ENCODE peak calls at places on chromosomes 5 and 9, in four cellular contexts. One of them, this sample, is unnamed.

GRCh38 chr9:4923580-4924544 is 61.2 kb upstream of the JAK2 start:
- DNase-seq in OCI-LY7: peak; percentile 55
- DNase-seq in IMR-90: peak; percentile 44
- DNase-seq in HCT116: no peak
- DNase-seq in this sample: peak; percentile 56

GRCh38 chr5:68419101-68419636 is 203.6 kb downstream of the PIK3R1 start:
- DNase-seq in OCI-LY7: no peak
- DNase-seq in IMR-90: no peak
- DNase-seq in HCT116: no peak
- DNase-seq in this sample: no peak

GRCh38 chr9:113205449-113206247 is 15.4 kb downstream of the FKBP15 start:
- DNase-seq in OCI-LY7: no peak
- DNase-seq in IMR-90: no peak
- DNase-seq in HCT116: no peak
- DNase-seq in this sample: no peak

GRCh38 chr9:87590996-87591395 is 93.3 kb downstream of the DAPK1 start:
- DNase-seq in OCI-LY7: no peak
- DNase-seq in IMR-90: no peak
- DNase-seq in HCT116: no peak
- DNase-seq in this sample: no peak

GRCh38 chr9:214488-215448 is at the start of gene DOCK8:
- DNase-seq in OCI-LY7: peak; percentile 84
- DNase-seq in IMR-90: no peak
- DNase-seq in HCT116: peak; percentile 35
- DNase-seq in this sample: peak; percentile 24

GRCh38 chr9:23088932-23089364 is 642.3 kb downstream of the DMRTA1 start:
- DNase-seq in OCI-LY7: peak; percentile 1
- DNase-seq in IMR-90: no peak
- DNase-seq in HCT116: no peak
- DNase-seq in this sample: peak; percentile 26

GRCh38 chr9:125262217-125262991 is 778 bp downstream of the GAPVD1 start:
- DNase-seq in OCI-LY7: peak; percentile 21
- DNase-seq in IMR-90: no peak
- DNase-seq in HCT116: no peak
- DNase-seq in this sample: no peak

GRCh38 chr9:137150485-137151060 is 11.6 kb downstream of the GRIN1 start:
- DNase-seq in OCI-LY7: peak; percentile 95
- DNase-seq in IMR-90: no peak
- DNase-seq in HCT116: peak; percentile 81
- DNase-seq in this sample: no peak

GRCh38 chr5:132063090-132063911 is 2.8 kb downstream of the IL3 start:
- DNase-seq in OCI-LY7: peak; percentile 75
- DNase-seq in IMR-90: peak; percentile 64
- DNase-seq in HCT116: peak; percentile 50
- DNase-seq in this sample: peak; percentile 48

GRCh38 chr9:135087489-135087791 is at the start of gene OLFM1:
- DNase-seq in OCI-LY7: no peak
- DNase-seq in IMR-90: peak; percentile 46
- DNase-seq in HCT116: peak; percentile 38
- DNase-seq in this sample: peak; percentile 46

GRCh38 chr5:116564322-116564721 is 10.3 kb downstream of the SEMA6A start:
- DNase-seq in OCI-LY7: no peak
- DNase-seq in IMR-90: no peak
- DNase-seq in HCT116: no peak
- DNase-seq in this sample: no peak

GRCh38 chr5:145062280-145062679 is 772.9 kb downstream of the PRELID2 start:
- DNase-seq in OCI-LY7: no peak
- DNase-seq in IMR-90: peak; percentile 58
- DNase-seq in HCT116: no peak
- DNase-seq in this sample: no peak

GRCh38 chr5:58497956-58498942 is 7.0 kb downstream of the GAPT start:
- DNase-seq in OCI-LY7: no peak
- DNase-seq in IMR-90: peak; percentile 41
- DNase-seq in HCT116: peak; percentile 15
- DNase-seq in this sample: peak; percentile 65

GRCh38 chr5:158142182-158142581 is 283.2 kb upstream of the CLINT1 start:
- DNase-seq in OCI-LY7: no peak
- DNase-seq in IMR-90: no peak
- DNase-seq in HCT116: no peak
- DNase-seq in this sample: peak; percentile 23

GRCh38 chr5:158770506-158770905 is 329.2 kb downstream of the EBF1 start:
- DNase-seq in OCI-LY7: peak; percentile 65
- DNase-seq in IMR-90: no peak
- DNase-seq in HCT116: peak; percentile 6
- DNase-seq in this sample: no peak

GRCh38 chr5:141821430-141821925 is 56.7 kb downstream of the PCDH1 start:
- DNase-seq in OCI-LY7: no peak
- DNase-seq in IMR-90: peak; percentile 94
- DNase-seq in HCT116: peak; percentile 71
- DNase-seq in this sample: peak; percentile 77

GRCh38 chr9:91279296-91280204 is 82.2 kb downstream of the AUH start:
- DNase-seq in OCI-LY7: no peak
- DNase-seq in IMR-90: no peak
- DNase-seq in HCT116: no peak
- DNase-seq in this sample: no peak

GRCh38 chr9:14452539-14452938 is 138.6 kb upstream of the NFIB start:
- DNase-seq in OCI-LY7: no peak
- DNase-seq in IMR-90: no peak
- DNase-seq in HCT116: no peak
- DNase-seq in this sample: no peak

GRCh38 chr5:41369799-41370198 is 140.6 kb downstream of the PLCXD3 start:
- DNase-seq in OCI-LY7: no peak
- DNase-seq in IMR-90: no peak
- DNase-seq in HCT116: no peak
- DNase-seq in this sample: no peak

GRCh38 chr5:133799556-133799955 is 168.9 kb downstream of the C5orf15 start:
- DNase-seq in OCI-LY7: no peak
- DNase-seq in IMR-90: no peak
- DNase-seq in HCT116: no peak
- DNase-seq in this sample: no peak

GRCh38 chr5:43313854-43314457 is 744 bp upstream of the HMGCS1 start:
- DNase-seq in OCI-LY7: no peak
- DNase-seq in IMR-90: no peak
- DNase-seq in HCT116: no peak
- DNase-seq in this sample: no peak

GRCh38 chr5:45385321-45386058 is 310.7 kb downstream of the HCN1 start:
- DNase-seq in OCI-LY7: no peak
- DNase-seq in IMR-90: peak; percentile 68
- DNase-seq in HCT116: peak; percentile 90
- DNase-seq in this sample: peak; percentile 93

GRCh38 chr5:9513825-9514224 is 32.0 kb downstream of the SEMA5A start:
- DNase-seq in OCI-LY7: no peak
- DNase-seq in IMR-90: peak; percentile 47
- DNase-seq in HCT116: no peak
- DNase-seq in this sample: no peak

GRCh38 chr5:56900858-56901578 is 8.4 kb upstream of the SETD9 start:
- DNase-seq in OCI-LY7: peak; percentile 65
- DNase-seq in IMR-90: peak; percentile 38
- DNase-seq in HCT116: peak; percentile 19
- DNase-seq in this sample: peak; percentile 57

GRCh38 chr9:81113408-81114124 is 575.8 kb downstream of the TLE1 start:
- DNase-seq in OCI-LY7: peak; percentile 1
- DNase-seq in IMR-90: no peak
- DNase-seq in HCT116: no peak
- DNase-seq in this sample: no peak

GRCh38 chr9:134024393-134024792 is 888 bp upstream of the BRD3OS start:
- DNase-seq in OCI-LY7: no peak
- DNase-seq in IMR-90: no peak
- DNase-seq in HCT116: no peak
- DNase-seq in this sample: peak; percentile 10

GRCh38 chr5:151295138-151295537 is 8.4 kb downstream of the SLC36A3 start:
- DNase-seq in OCI-LY7: no peak
- DNase-seq in IMR-90: no peak
- DNase-seq in HCT116: no peak
- DNase-seq in this sample: no peak

GRCh38 chr5:11046160-11046559 is 285.1 kb upstream of the DAP start:
- DNase-seq in OCI-LY7: no peak
- DNase-seq in IMR-90: peak; percentile 18
- DNase-seq in HCT116: no peak
- DNase-seq in this sample: no peak

GRCh38 chr9:86859056-86859455 is 88.2 kb downstream of the GAS1 start:
- DNase-seq in OCI-LY7: no peak
- DNase-seq in IMR-90: no peak
- DNase-seq in HCT116: no peak
- DNase-seq in this sample: no peak

DNA sequence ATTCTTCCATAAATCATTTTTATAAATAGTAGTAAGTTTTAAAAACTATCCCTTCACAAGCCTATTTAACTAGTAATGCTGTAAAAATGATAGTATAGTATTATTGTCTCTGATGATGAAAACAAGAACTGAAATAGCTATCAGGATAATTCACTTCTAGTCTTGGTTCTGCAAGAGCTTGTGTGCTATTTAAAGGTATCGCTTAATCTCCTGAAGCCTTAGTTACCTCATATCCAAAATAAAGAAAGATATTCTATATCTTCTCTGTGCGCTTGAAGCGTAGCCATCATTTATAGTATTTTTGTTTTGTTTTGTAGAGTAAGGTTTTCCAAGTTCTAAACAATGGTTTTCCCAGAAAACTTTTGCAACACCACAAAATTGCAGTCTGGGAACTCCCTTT is 180.1 kb downstream of the TMC1 start:
- DNase-seq in OCI-LY7: no peak
- DNase-seq in IMR-90: no peak
- DNase-seq in HCT116: no peak
- DNase-seq in this sample: no peak
- H2AFZ ChIP-seq in OCI-LY7: no peak overlapping the region
- H2AFZ ChIP-seq in IMR-90: no peak overlapping the region
- H2AFZ ChIP-seq in HCT116: no peak overlapping the region
- H2AFZ ChIP-seq in this sample: no peak overlapping the region

GRCh38 chr5:257148-257547 is 14.3 kb upstream of the PDCD6 start:
- DNase-seq in OCI-LY7: no peak
- DNase-seq in IMR-90: no peak
- DNase-seq in HCT116: no peak
- DNase-seq in this sample: no peak
- H3K9me3 ChIP-seq in OCI-LY7: no peaks in the 10 kb centered on the region
- H3K9me3 ChIP-seq in IMR-90: no peaks in the 10 kb centered on the region
- H3K9me3 ChIP-seq in HCT116: no peaks in the 10 kb centered on the region
- H3K9me3 ChIP-seq in this sample: no peaks in the 10 kb centered on the region

GRCh38 chr9:96818535-96818934 is 35.8 kb downstream of the ZNF782 start:
- DNase-seq in OCI-LY7: peak; percentile 1
- DNase-seq in IMR-90: no peak
- DNase-seq in HCT116: no peak
- DNase-seq in this sample: peak; percentile 4
- TF ChIP-seq CTCF in OCI-LY7: no peak
- TF ChIP-seq CTCF in IMR-90: no peak
- TF ChIP-seq CTCF in HCT116: no peak
- TF ChIP-seq CTCF in this sample: no peak

GRCh38 chr9:12224449-12224848 is 468.7 kb upstream of the TYRP1 start:
- DNase-seq in OCI-LY7: no peak
- DNase-seq in IMR-90: no peak
- DNase-seq in HCT116: no peak
- DNase-seq in this sample: no peak
- H2AFZ ChIP-seq in OCI-LY7: no peak overlapping the region
- H2AFZ ChIP-seq in IMR-90: no peak overlapping the region
- H2AFZ ChIP-seq in HCT116: no peak overlapping the region
- H2AFZ ChIP-seq in this sample: no peak overlapping the region

GRCh38 chr9:129506041-129506440 is 114.9 kb downstream of the C9orf50 start:
- DNase-seq in OCI-LY7: no peak
- DNase-seq in IMR-90: no peak
- DNase-seq in HCT116: no peak
- DNase-seq in this sample: no peak

GRCh38 chr9:129506892-129507291 is 114.0 kb downstream of the C9orf50 start:
- DNase-seq in OCI-LY7: no peak
- DNase-seq in IMR-90: peak; percentile 48
- DNase-seq in HCT116: no peak
- DNase-seq in this sample: peak; percentile 29

GRCh38 chr9:129504404-129504803 is 116.5 kb downstream of the C9orf50 start:
- DNase-seq in OCI-LY7: no peak
- DNase-seq in IMR-90: no peak
- DNase-seq in HCT116: no peak
- DNase-seq in this sample: no peak

GRCh38 chr9:129507805-129508204 is 113.1 kb downstream of the C9orf50 start:
- DNase-seq in OCI-LY7: no peak
- DNase-seq in IMR-90: no peak
- DNase-seq in HCT116: no peak
- DNase-seq in this sample: no peak

DNA sequence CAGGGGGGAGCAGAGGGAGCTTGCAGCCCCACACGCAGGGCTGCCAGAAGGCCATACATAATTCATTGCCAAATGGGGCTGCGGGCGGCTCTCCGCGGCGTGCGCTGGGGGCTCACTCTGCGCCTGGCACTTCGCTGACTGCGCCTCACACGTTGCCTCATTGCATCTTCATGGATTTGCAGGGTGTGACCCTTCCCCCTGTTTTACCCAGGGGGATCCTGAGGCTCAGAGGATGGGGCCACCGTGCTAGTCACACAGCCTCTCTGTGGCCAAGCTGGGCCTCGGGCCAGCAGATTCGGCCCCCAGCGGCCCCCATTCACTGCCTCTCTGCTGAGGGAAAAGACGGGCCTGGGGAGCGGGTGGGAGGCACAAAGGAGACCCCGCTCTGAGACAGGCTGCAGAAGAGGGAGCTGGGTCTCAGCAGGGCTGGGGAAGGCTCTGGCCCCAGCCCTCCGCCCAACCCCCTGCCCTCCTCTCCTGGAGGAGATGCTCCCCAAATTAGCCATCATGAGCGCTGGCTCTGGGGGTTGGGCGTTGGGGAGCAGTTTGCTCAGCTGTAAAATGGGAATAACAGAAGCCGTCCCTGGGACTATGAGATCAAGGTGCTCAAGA is 115.5 kb downstream of the C9orf50 start:
- DNase-seq in OCI-LY7: no peak
- DNase-seq in IMR-90: no peak
- DNase-seq in HCT116: no peak
- DNase-seq in this sample: no peak
- H3K9me3 ChIP-seq in OCI-LY7: no peaks in the 10 kb centered on the region
- H3K9me3 ChIP-seq in IMR-90: peaks cover 8% of the 10 kb centered on the region
- H3K9me3 ChIP-seq in HCT116: peaks cover 13% of the 10 kb centered on the region
- H3K9me3 ChIP-seq in this sample: no peaks in the 10 kb centered on the region

GRCh38 chr9:89375181-89375760 is 57.0 kb downstream of the SECISBP2 start:
- DNase-seq in OCI-LY7: peak; percentile 33
- DNase-seq in IMR-90: no peak
- DNase-seq in HCT116: no peak
- DNase-seq in this sample: peak; percentile 18
- TF ChIP-seq CTCF in OCI-LY7: peak; percentile 40
- TF ChIP-seq CTCF in IMR-90: no peak
- TF ChIP-seq CTCF in HCT116: no peak
- TF ChIP-seq CTCF in this sample: no peak

DNA sequence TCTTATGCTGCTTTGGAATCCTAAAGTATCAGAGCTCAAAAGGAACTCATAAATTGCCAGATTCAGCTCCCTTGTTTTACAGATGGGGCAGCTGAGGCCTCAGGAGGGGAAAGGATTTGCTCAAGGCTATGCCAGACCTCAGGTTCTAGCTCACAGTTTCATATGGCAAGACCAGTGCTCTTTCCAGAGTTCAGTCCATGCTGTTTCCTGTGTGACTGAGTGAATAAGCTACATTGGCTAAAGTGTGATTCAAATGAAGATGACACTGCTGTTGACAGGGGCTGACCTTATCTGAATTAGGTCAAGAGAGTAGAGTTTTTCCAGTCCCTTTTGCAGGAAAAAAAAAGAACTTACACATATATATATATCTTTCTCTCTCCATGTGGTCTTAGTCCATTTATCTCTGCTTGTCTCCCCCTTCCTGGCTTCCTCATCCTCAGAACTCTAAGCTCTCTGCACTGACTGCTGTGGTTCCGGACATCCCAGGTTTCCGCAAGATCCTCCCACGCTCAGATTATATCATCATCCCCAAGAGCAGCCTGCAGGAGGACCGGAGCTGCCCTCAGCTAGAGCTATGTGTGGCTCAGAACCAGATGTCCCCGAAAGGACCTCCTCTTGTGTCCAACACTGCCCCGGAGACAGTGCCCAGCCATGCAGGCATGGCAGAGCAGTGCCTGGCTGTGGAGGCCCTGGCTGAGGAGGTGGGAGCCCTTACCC is 9.3 kb downstream of the HMGXB3 start:
- DNase-seq in OCI-LY7: no peak
- DNase-seq in IMR-90: no peak
- DNase-seq in HCT116: no peak
- DNase-seq in this sample: no peak
- H2AFZ ChIP-seq in OCI-LY7: no peak overlapping the region
- H2AFZ ChIP-seq in IMR-90: no peak overlapping the region
- H2AFZ ChIP-seq in HCT116: no peak overlapping the region
- H2AFZ ChIP-seq in this sample: no peak overlapping the region

This sample was measured in endothelial cell of umbilical vein.